ENCODE peak calls at places on chromosomes 5 and 9, in nine cellular contexts. R, W, I, V, M, K, E, Z and G are unnamed samples.

GRCh38 chr5:72418271-72418670 is 88.9 kb downstream of the ZNF366 start:
- DNase-seq in V (no peak), E (no peak), I (no peak), W (no peak), R (no peak), K (no peak), M (no peak), Z (no peak), G (no peak)

GRCh38 chr5:33309076-33309475 is 131.7 kb upstream of the TARS1 start:
- DNase-seq in I (no peak), W (no peak), R (no peak), V (no peak), K (no peak), E (no peak), M (no peak), Z (no peak), G (no peak)

GRCh38 chr5:147305147-147305546 is 70.3 kb downstream of the STK32A start:
- DNase-seq in W (no peak), E (no peak), V (no peak), R (no peak), I (no peak), M (no peak), K (no peak), Z (no peak), G (no peak)

GRCh38 chr5:137622850-137623249 is 113.0 kb downstream of the KLHL3 start:
- DNase-seq in E (peak), I (no peak), K (no peak), M (no peak), V (no peak), W (no peak), R (no peak), Z (no peak), G (no peak)

GRCh38 chr9:130857864-130858730 is 23.0 kb downstream of the ABL1 start:
- DNase-seq in K (peak), E (no peak), M (no peak), R (no peak), W (no peak), I (peak), Z (peak), V (no peak), G (no peak)

GRCh38 chr9:113504725-113505590 is 41.4 kb downstream of the RGS3 start:
- DNase-seq in Z (no peak), W (no peak), M (no peak), R (no peak), V (no peak), K (no peak), E (no peak), I (no peak), G (no peak)

GRCh38 chr5:93072831-93073459 is 508.1 kb downstream of the NR2F1-AS1 start:
- DNase-seq in R (no peak), Z (no peak), I (peak), V (no peak), M (peak), K (peak), E (no peak), W (no peak), G (no peak)

GRCh38 chr9:97900738-97901565 is 21.3 kb downstream of the TRMO start:
- DNase-seq in E (no peak), R (no peak), V (no peak), K (peak), Z (peak), M (peak), W (peak), I (peak), G (no peak)